ENCODE peak calls at places on chromosomes 3 and 15, in seven cellular contexts. Z is HepG2, H is SK-N-SH, E is GM12892, Y is H1, U is K562, W is GM12878. R is an unnamed sample.

GRCh38 chr3:37608061-37608702 is 253.5 kb upstream of the CTDSPL start:
- DNase-seq in E (no peak), Y (no peak), Z (peak; percentile 43), H (no peak), W (no peak), U (no peak), R (no peak)

GRCh38 chr15:31307270-31308184 is 19.1 kb upstream of the KLF13 start:
- DNase-seq in U (no peak), E (no peak), H (no peak), Z (no peak), W (no peak), Y (no peak), R (no peak)

GRCh38 chr3:8579943-8580342 is 64.7 kb downstream of the SSUH2 start:
- DNase-seq in W (no peak), E (no peak), U (no peak), Z (no peak), H (no peak), Y (no peak), R (no peak)

GRCh38 chr3:151426337-151426648 is 34.6 kb downstream of the IGSF10 start:
- DNase-seq in H (no peak), U (no peak), E (no peak), Y (no peak), W (peak; percentile 9), Z (no peak), R (peak; percentile 15)

GRCh38 chr3:133488785-133489367 is 84.6 kb upstream of the CDV3 start:
- DNase-seq in W (no peak), Z (peak; percentile 44), E (no peak), Y (no peak), U (no peak), H (no peak), R (no peak)

GRCh38 chr15:64426845-64427465 is 33.4 kb upstream of the ZNF609 start:
- DNase-seq in Z (peak; percentile 12), Y (no peak), H (no peak), U (no peak), E (no peak), W (no peak), R (no peak)

GRCh38 chr15:86522721-86523120 is 443.1 kb downstream of the AGBL1 start:
- DNase-seq in U (no peak), Y (no peak), H (no peak), E (no peak), W (no peak), Z (no peak), R (no peak)

GRCh38 chr15:89812126-89812846 is 2.4 kb downstream of the ANPEP start:
- DNase-seq in E (no peak), Z (peak; percentile 56), U (no peak), H (peak; percentile 36), W (no peak), Y (no peak), R (no peak)

GRCh38 chr3:65867463-65868210 is 171.1 kb downstream of the MAGI1 start:
- DNase-seq in U (no peak), Y (no peak), Z (no peak), E (no peak), H (no peak), W (no peak), R (no peak)

GRCh38 chr15:74196175-74196574 is 6.4 kb downstream of the STRA6 start:
- DNase-seq in W (no peak), E (no peak), H (no peak), Y (no peak), Z (peak; percentile 43), U (no peak), R (no peak)

GRCh38 chr3:55313701-55314100 is 173.4 kb downstream of the WNT5A start:
- DNase-seq in W (no peak), H (no peak), E (no peak), Y (no peak), U (no peak), Z (no peak), R (no peak)

GRCh38 chr15:69357773-69358765 is 56.1 kb upstream of the KIF23 start:
- DNase-seq in W (no peak), H (no peak), U (no peak), Z (peak; percentile 76), Y (no peak), E (no peak), R (no peak)

GRCh38 chr3:157335198-157335597 is 101.5 kb upstream of the PTX3 start:
- DNase-seq in Z (no peak), Y (no peak), E (no peak), U (no peak), H (no peak), W (no peak), R (no peak)

GRCh38 chr3:31358473-31359075 is 174.2 kb upstream of the STT3B start:
- DNase-seq in H (no peak), E (no peak), Z (no peak), W (no peak), Y (no peak), U (no peak), R (no peak)

GRCh38 chr15:63983071-63983711 is 63.1 kb downstream of the DAPK2 start:
- DNase-seq in Z (no peak), W (no peak), H (no peak), E (no peak), U (no peak), Y (no peak), R (no peak)

GRCh38 chr3:70064194-70064787 is 64.8 kb downstream of the SAMMSON start:
- DNase-seq in W (peak; percentile 1), Z (peak; percentile 27), U (peak; percentile 8), H (peak; percentile 8), E (no peak), Y (no peak), R (no peak)

GRCh38 chr3:57729339-57730039 is 26.6 kb upstream of the SLMAP start:
- DNase-seq in Y (no peak), U (no peak), H (no peak), E (no peak), Z (no peak), W (no peak), R (no peak)

GRCh38 chr15:75356006-75356405 is 9.2 kb downstream of the NEIL1 start:
- DNase-seq in Y (no peak), E (no peak), W (no peak), U (no peak), H (no peak), Z (no peak), R (peak; percentile 17)

GRCh38 chr15:61047783-61048182 is 181.3 kb downstream of the RORA start:
- DNase-seq in U (no peak), Z (no peak), Y (no peak), W (no peak), E (no peak), H (no peak), R (no peak)

GRCh38 chr3:149628957-149629670 is 28.7 kb downstream of the WWTR1 start:
- DNase-seq in Y (no peak), E (no peak), Z (no peak), H (no peak), W (no peak), U (no peak), R (no peak)

GRCh38 chr15:32849769-32850668 is 132.2 kb downstream of the GREM1 start:
- DNase-seq in E (no peak), U (no peak), W (no peak), Z (no peak), H (no peak), Y (no peak), R (no peak)

GRCh38 chr15:55221090-55222011 is 24.6 kb upstream of the RSL24D1 start:
- DNase-seq in W (peak; percentile 52), Y (no peak), H (no peak), Z (peak; percentile 86), E (no peak), U (no peak), R (no peak)

GRCh38 chr3:184156522-184156955 is 1.4 kb downstream of the DVL3 start:
- DNase-seq in E (no peak), Z (peak; percentile 53), Y (no peak), W (no peak), U (peak; percentile 49), H (peak; percentile 78), R (no peak)

DNA sequence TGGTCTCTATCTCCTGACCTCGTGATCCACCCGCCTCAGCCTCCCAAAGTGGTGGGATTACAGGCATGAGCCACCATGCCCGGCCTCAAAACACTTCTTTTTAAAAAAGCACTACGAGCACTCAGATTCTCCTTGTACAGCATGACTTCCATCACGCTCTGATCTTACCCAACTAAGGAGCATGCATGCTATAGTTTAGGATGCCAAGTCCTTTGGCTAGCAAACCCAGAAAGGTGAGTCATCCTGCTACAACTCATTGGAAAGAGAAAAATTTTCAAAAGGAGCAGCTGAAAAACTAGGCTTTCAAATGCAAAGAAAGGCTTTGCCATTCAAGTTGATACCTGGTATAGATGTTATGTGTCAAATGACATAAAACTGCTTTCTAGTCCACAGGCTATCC is 70.3 kb upstream of the PRICKLE2 start:
- DNase-seq in Z (no peak), E (no peak), H (no peak), U (no peak), W (no peak), Y (no peak), R (no peak)
- TF ChIP-seq POLR2AphosphoS5 in Z (no peak), E (no peak), H (peak; percentile 43), U (no peak), W (no peak), Y (no peak), R (no peak)

GRCh38 chr15:37094542-37095196 is 5.7 kb downstream of the MEIS2 start:
- DNase-seq in Z (no peak), H (no peak), Y (no peak), U (no peak), W (no peak), E (no peak), R (no peak)
- TF ChIP-seq TAF1 in Z (no peak), H (peak; percentile 55), Y (no peak), U (no peak), W (no peak), E (no peak), R (no peak)

GRCh38 chr15:93036922-93037321 is 52.1 kb downstream of the RGMA start:
- DNase-seq in E (no peak), W (no peak), Z (no peak), U (no peak), H (peak; percentile 10), Y (no peak), R (no peak)

GRCh38 chr15:93035092-93035915 is 53.7 kb downstream of the RGMA start:
- DNase-seq in Y (no peak), H (peak; percentile 12), Z (no peak), W (no peak), E (no peak), U (no peak), R (no peak)

GRCh38 chr15:93038064-93038705 is 50.8 kb downstream of the RGMA start:
- DNase-seq in W (no peak), Z (no peak), E (no peak), H (peak; percentile 19), U (no peak), Y (no peak), R (no peak)

GRCh38 chr15:93035953-93036810 is 52.8 kb downstream of the RGMA start:
- DNase-seq in H (peak; percentile 69), U (peak; percentile 75), Z (peak; percentile 28), W (no peak), E (no peak), Y (no peak), R (peak; percentile 68)

GRCh38 chr15:93037341-93038063 is 51.5 kb downstream of the RGMA start:
- DNase-seq in E (no peak), U (peak; percentile 41), H (peak; percentile 34), W (no peak), Y (no peak), Z (no peak), R (no peak)
- TF ChIP-seq POLR2AphosphoS5 in E (no peak), U (no peak), H (no peak), W (no peak), Y (no peak), Z (no peak), R (no peak)

DNA sequence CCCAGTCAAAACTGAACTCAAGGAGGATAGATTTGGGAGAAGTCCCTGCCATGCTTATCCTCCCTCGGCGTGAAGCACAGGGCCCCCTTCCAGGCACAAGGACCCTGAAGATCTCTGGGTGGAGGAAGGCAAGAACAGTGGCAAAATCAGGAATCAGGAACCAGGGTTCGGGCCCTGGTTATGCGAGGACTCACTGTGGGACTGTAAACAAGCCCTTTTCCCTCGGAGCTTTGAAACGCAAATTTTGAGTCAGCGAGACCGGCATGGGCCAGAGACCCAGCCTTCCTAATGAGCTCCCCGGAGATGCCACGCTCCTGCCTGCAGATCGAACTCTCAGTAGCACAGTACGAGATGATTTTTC is 70.2 kb downstream of the SLC12A8 start:
- DNase-seq in U (no peak), W (no peak), H (no peak), Z (no peak), Y (no peak), E (no peak), R (no peak)
- TF ChIP-seq TAF1 in U (no peak), W (no peak), H (no peak), Z (no peak), Y (no peak), E (no peak), R (no peak)

R was measured in GM12891.